ENCODE peak calls at places on chromosome 13, in seven cellular contexts. M is astrocyte of the hippocampus; D is NAMALWA; Y is ascending aorta; V is activated CD4-positive, alpha-beta T cell treated with anti-CD3 and anti-CD28 coated beads for 36 hours; B is LoVo; W is activated naive CD4-positive, alpha-beta T cell. R is an unnamed sample.

GRCh38 chr13:27353166-27353583 is 71.2 kb upstream of the GTF3A start:
- DNase-seq in M (peak), D (no peak), Y (no peak), V (peak), B (peak), W (no peak), R (no peak)

GRCh38 chr13:20901668-20902437 is 693 bp downstream of the XPO4 start:
- DNase-seq in M (peak), D (peak), Y (no peak), V (peak), B (peak), W (no peak), R (no peak)

GRCh38 chr13:23660249-23660648 is 90.0 kb downstream of the TNFRSF19 start:
- DNase-seq in M (peak), D (no peak), Y (no peak), V (no peak), B (no peak), W (no peak), R (no peak)

GRCh38 chr13:25839356-25839755 is 212.5 kb downstream of the SHISA2 start:
- DNase-seq in M (no peak), D (no peak), Y (no peak), V (no peak), B (no peak), W (no peak), R (no peak)

GRCh38 chr13:61685683-61686013 is 270.0 kb upstream of the PCDH20 start:
- DNase-seq in M (peak), D (peak), Y (no peak), V (no peak), B (no peak), W (no peak), R (no peak)

GRCh38 chr13:22175211-22175610 is 504.3 kb downstream of the FGF9 start:
- DNase-seq in M (no peak), D (no peak), Y (no peak), V (no peak), B (no peak), W (no peak), R (no peak)

GRCh38 chr13:27534108-27534975 is 84.0 kb upstream of the MTIF3 start:
- DNase-seq in M (no peak), D (no peak), Y (no peak), V (no peak), B (no peak), W (no peak), R (no peak)

GRCh38 chr13:75452564-75452963 is 29.4 kb downstream of the TBC1D4 start:
- DNase-seq in M (peak), D (no peak), Y (no peak), V (no peak), B (no peak), W (no peak), R (no peak)

GRCh38 chr13:110012102-110012739 is 225.8 kb upstream of the IRS2 start:
- DNase-seq in M (peak), D (no peak), Y (no peak), V (no peak), B (peak), W (no peak), R (peak)

GRCh38 chr13:60230593-60230992 is 66.9 kb upstream of the DIAPH3 start:
- DNase-seq in M (peak), D (no peak), Y (no peak), V (no peak), B (no peak), W (no peak), R (no peak)

GRCh38 chr13:97001641-97002040 is 7.4 kb upstream of the OXGR1 start:
- DNase-seq in M (no peak), D (no peak), Y (no peak), V (no peak), B (no peak), W (no peak), R (no peak)

GRCh38 chr13:113618455-113618854 is 33.9 kb downstream of the TFDP1 start:
- DNase-seq in M (no peak), D (no peak), Y (no peak), V (no peak), B (no peak), W (no peak), R (no peak)

GRCh38 chr13:107907065-107907464 is 308.3 kb downstream of the LIG4 start:
- DNase-seq in M (peak), D (no peak), Y (no peak), V (no peak), B (no peak), W (no peak), R (no peak)

GRCh38 chr13:111326621-111326965 is 6.2 kb downstream of the TEX29 start:
- DNase-seq in M (no peak), D (no peak), Y (no peak), V (no peak), B (peak), W (no peak), R (no peak)

GRCh38 chr13:30616927-30617314 is 799 bp upstream of the USPL1 start:
- DNase-seq in M (peak), D (peak), Y (peak), V (no peak), B (peak), W (peak), R (peak)

GRCh38 chr13:50762969-50763568 is 80.4 kb downstream of the DLEU7 start:
- DNase-seq in M (no peak), D (peak), Y (no peak), V (no peak), B (no peak), W (no peak), R (no peak)

GRCh38 chr13:52599037-52599852 is 43.0 kb upstream of the HNRNPA1L2 start:
- DNase-seq in M (peak), D (peak), Y (no peak), V (no peak), B (no peak), W (no peak), R (no peak)

GRCh38 chr13:27923794-27924528 is 4.2 kb downstream of the PDX1 start:
- DNase-seq in M (no peak), D (no peak), Y (no peak), V (peak), B (no peak), W (no peak), R (no peak)

GRCh38 chr13:57582032-57582431 is 49.5 kb upstream of the PCDH17 start:
- DNase-seq in M (no peak), D (peak), Y (no peak), V (no peak), B (no peak), W (no peak), R (no peak)

R was measured in PC-9.